ENCODE peak calls at places on chromosome 18, in four cellular contexts. J, V, X and K are unnamed samples.

GRCh38 chr18:23528580-23529472 is 25.5 kb downstream of the RMC1 start:
- DNase-seq in X (peak; percentile 39), J (no peak), V (no peak), K (no peak)

GRCh38 chr18:51724790-51725721 is 527.6 kb upstream of the MEX3C start:
- DNase-seq in X (no peak), J (no peak), V (no peak), K (no peak)

GRCh38 chr18:13266208-13267100 is 47.9 kb downstream of the LDLRAD4 start:
- DNase-seq in J (no peak), V (peak; percentile 42), X (no peak), K (peak; percentile 66)

GRCh38 chr18:23204589-23205235 is 69.4 kb downstream of the CABLES1 start:
- DNase-seq in V (no peak), J (no peak), X (no peak), K (no peak)

GRCh38 chr18:74546751-74547530 is 12.6 kb downstream of the CNDP1 start:
- DNase-seq in J (no peak), V (no peak), X (peak; percentile 59), K (no peak)

GRCh38 chr18:3808985-3809780 is 359.2 kb downstream of the TGIF1 start:
- DNase-seq in J (no peak), X (no peak), V (no peak), K (no peak)

GRCh38 chr18:30920757-30921156 is 121.8 kb downstream of the DSC3 start:
- DNase-seq in V (no peak), J (no peak), X (no peak), K (no peak)

GRCh38 chr18:73983970-73984369 is 163.7 kb downstream of the FBXO15 start:
- DNase-seq in X (no peak), V (no peak), J (no peak), K (no peak)

GRCh38 chr18:58128286-58129018 is 84.4 kb downstream of the NEDD4L start:
- DNase-seq in J (no peak), V (no peak), X (peak; percentile 60), K (no peak)

GRCh38 chr18:63947051-63947790 is 1.9 kb upstream of the HMSD start:
- DNase-seq in X (no peak), J (no peak), V (no peak), K (no peak)

GRCh38 chr18:63869851-63870250 is 17.7 kb upstream of the SERPINB2 start:
- DNase-seq in X (no peak), V (no peak), J (no peak), K (no peak)

GRCh38 chr18:24446953-24447537 is 13.4 kb upstream of the HRH4 start:
- DNase-seq in J (no peak), X (no peak), V (no peak), K (no peak)

GRCh38 chr18:23099621-23100020 is 35.7 kb upstream of the CABLES1 start:
- DNase-seq in V (no peak), X (peak; percentile 87), J (no peak), K (peak; percentile 6)

GRCh38 chr18:74976331-74976909 is 232.5 kb downstream of the PTGR3 start:
- DNase-seq in J (no peak), X (no peak), V (no peak), K (no peak)

GRCh38 chr18:56257215-56257614 is 381.2 kb downstream of the TXNL1 start:
- DNase-seq in X (no peak), V (no peak), J (no peak), K (no peak)

GRCh38 chr18:32771871-32772499 is 838 bp downstream of the KLHL14 start:
- DNase-seq in V (peak; percentile 83), X (no peak), J (peak; percentile 50), K (peak; percentile 79)

GRCh38 chr18:41936471-41937134 is 18.4 kb upstream of the PIK3C3 start:
- DNase-seq in J (no peak), X (no peak), V (no peak), K (no peak)

GRCh38 chr18:11091746-11092145 is 57.6 kb downstream of the PIEZO2 start:
- DNase-seq in X (no peak), V (no peak), J (no peak), K (no peak)

GRCh38 chr18:55337908-55338521 is 250.0 kb downstream of the TCF4 start:
- DNase-seq in J (no peak), V (no peak), X (no peak), K (no peak)

GRCh38 chr18:60372598-60372997 is at the start of gene MC4R:
- DNase-seq in X (peak; percentile 18), V (peak; percentile 71), J (peak; percentile 42), K (no peak)

GRCh38 chr18:51447351-51447896 is 249.9 kb upstream of the MEX3C start:
- DNase-seq in J (peak; percentile 50), X (no peak), V (peak; percentile 70), K (no peak)

GRCh38 chr18:80223581-80224148 is 23.6 kb downstream of the PARD6G start:
- DNase-seq in X (no peak), J (no peak), V (no peak), K (no peak)

GRCh38 chr18:56973487-56973886 is 173.4 kb upstream of the BOD1L2 start:
- DNase-seq in V (no peak), J (no peak), X (no peak), K (no peak)

GRCh38 chr18:11149441-11150270 is at the start of gene PIEZO2:
- DNase-seq in V (peak; percentile 95), J (peak; percentile 88), X (peak; percentile 69), K (peak; percentile 83)

GRCh38 chr18:70188113-70188512 is 17.4 kb downstream of the RTTN start:
- DNase-seq in X (no peak), J (no peak), V (no peak), K (no peak)

GRCh38 chr18:32934201-32934600 is 161.4 kb upstream of the KLHL14 start:
- DNase-seq in X (no peak), V (no peak), J (no peak), K (no peak)

GRCh38 chr18:36316246-36316645 is 18.7 kb downstream of the FHOD3 start:
- DNase-seq in J (peak; percentile 17), V (peak; percentile 13), X (no peak), K (no peak)

GRCh38 chr18:36312806-36313395 is 15.4 kb downstream of the FHOD3 start:
- DNase-seq in V (peak; percentile 16), X (no peak), J (peak; percentile 5), K (no peak)

GRCh38 chr18:36314098-36314497 is 16.6 kb downstream of the FHOD3 start:
- DNase-seq in J (peak; percentile 5), V (peak; percentile 18), X (no peak), K (no peak)

GRCh38 chr18:36315736-36316135 is 18.2 kb downstream of the FHOD3 start:
- DNase-seq in V (peak; percentile 35), J (peak; percentile 19), X (no peak), K (peak; percentile 57)

GRCh38 chr18:36314754-36315153 is 17.2 kb downstream of the FHOD3 start:
- DNase-seq in J (peak; percentile 3), V (peak; percentile 17), X (no peak), K (no peak)
- H3K4me1 ChIP-seq in J (no peaks in the 10 kb centered on the region), V (no peaks in the 10 kb centered on the region), X (no peaks in the 10 kb centered on the region), K (peaks cover 33% of the 10 kb centered on the region)

GRCh38 chr18:37922162-37922561 is 356.6 kb upstream of the CELF4 start:
- DNase-seq in V (no peak), X (no peak), J (no peak), K (no peak)
- H3K9ac ChIP-seq in V (no peak overlapping the region), X (no peak overlapping the region), J (no peak overlapping the region), K (no peak overlapping the region)

GRCh38 chr18:34709104-34709503 is 994 bp upstream of the DTNA start:
- DNase-seq in V (no peak), X (no peak), J (no peak), K (peak; percentile 56)
- H3K27ac ChIP-seq in V (no peak overlapping the region), X (peak overlapping the region; percentile 43), J (no peak overlapping the region), K (no peak overlapping the region)

GRCh38 chr18:48785091-48785614 is 165.6 kb downstream of the SMAD7 start:
- DNase-seq in V (no peak), J (no peak), X (no peak), K (peak; percentile 75)
- H3K4me1 ChIP-seq in V (peaks cover 17% of the 10 kb centered on the region), J (no peaks in the 10 kb centered on the region), X (peaks cover 6% of the 10 kb centered on the region), K (peaks cover 27% of the 10 kb centered on the region)

GRCh38 chr18:9615973-9616559 is 1.7 kb upstream of the PPP4R1 start:
- DNase-seq in J (no peak), X (no peak), V (no peak), K (no peak)

GRCh38 chr18:9614401-9615279 is at the start of gene PPP4R1:
- DNase-seq in J (peak; percentile 85), X (peak; percentile 79), V (peak; percentile 94), K (peak; percentile 93)

GRCh38 chr18:9613550-9614400 is 584 bp downstream of the PPP4R1 start:
- DNase-seq in V (peak; percentile 83), J (peak; percentile 64), X (peak; percentile 69), K (peak; percentile 89)

GRCh38 chr18:9617006-9617542 is 2.7 kb upstream of the PPP4R1 start:
- DNase-seq in V (no peak), X (no peak), J (no peak), K (no peak)

GRCh38 chr18:9615280-9615797 is 980 bp upstream of the PPP4R1 start:
- DNase-seq in V (peak; percentile 50), J (no peak), X (no peak), K (no peak)
- H3K9ac ChIP-seq in V (peak overlapping the region; percentile 72), J (peak overlapping the region; percentile 66), X (peak overlapping the region; percentile 69), K (peak overlapping the region; percentile 73)